ENCODE peak calls at places on chromosome 9, in six cellular contexts. S, X, B, M, J and K are unnamed samples.

GRCh38 chr9:70021026-70021571 is 22.5 kb upstream of the MAMDC2 start:
- DNase-seq in S (no peak), X (peak; percentile 82), B (no peak), M (no peak), J (peak; percentile 87), K (no peak)

GRCh38 chr9:73081979-73082657 is 69.5 kb upstream of the ANXA1 start:
- DNase-seq in S (peak; percentile 71), X (peak; percentile 80), B (no peak), M (no peak), J (peak; percentile 90), K (no peak)

GRCh38 chr9:21789541-21790037 is 12.8 kb upstream of the MTAP start:
- DNase-seq in S (peak; percentile 91), X (peak; percentile 95), B (peak; percentile 56), M (peak; percentile 45), J (peak; percentile 85), K (peak; percentile 60)

GRCh38 chr9:121770415-121771273 is 119.2 kb downstream of the DAB2IP start:
- DNase-seq in S (no peak), X (peak; percentile 14), B (no peak), M (no peak), J (peak; percentile 80), K (no peak)

GRCh38 chr9:35110327-35110758 is 5.3 kb downstream of the ATOSB start:
- DNase-seq in S (no peak), X (peak; percentile 44), B (no peak), M (no peak), J (peak; percentile 62), K (no peak)

GRCh38 chr9:103203172-103203571 is 208.0 kb downstream of the CYLC2 start:
- DNase-seq in S (no peak), X (no peak), B (no peak), M (no peak), J (no peak), K (no peak)

GRCh38 chr9:33320568-33321261 is 30.4 kb downstream of the NFX1 start:
- DNase-seq in S (no peak), X (peak; percentile 98), B (no peak), M (no peak), J (peak; percentile 86), K (no peak)

GRCh38 chr9:23700359-23700758 is 125.7 kb downstream of the ELAVL2 start:
- DNase-seq in S (no peak), X (no peak), B (no peak), M (no peak), J (no peak), K (no peak)

GRCh38 chr9:119400607-119401006 is 31.4 kb upstream of the BRINP1 start:
- DNase-seq in S (no peak), X (no peak), B (no peak), M (no peak), J (no peak), K (no peak)

GRCh38 chr9:90074319-90074962 is 469.6 kb downstream of the GADD45G start:
- DNase-seq in S (no peak), X (no peak), B (no peak), M (no peak), J (no peak), K (no peak)

GRCh38 chr9:114738581-114739316 is 56.8 kb upstream of the TEX48 start:
- DNase-seq in S (peak; percentile 92), X (peak; percentile 89), B (peak; percentile 89), M (peak; percentile 65), J (peak; percentile 89), K (peak; percentile 81)

GRCh38 chr9:69427286-69427685 is 102.3 kb downstream of the ENTREP1 start:
- DNase-seq in S (no peak), X (no peak), B (no peak), M (no peak), J (no peak), K (no peak)

GRCh38 chr9:87878930-87879603 is 3.6 kb upstream of the SPATA31E1 start:
- DNase-seq in S (no peak), X (peak; percentile 85), B (no peak), M (no peak), J (peak; percentile 10), K (no peak)

GRCh38 chr9:99753436-99753835 is 68.2 kb upstream of the NR4A3 start:
- DNase-seq in S (no peak), X (no peak), B (no peak), M (no peak), J (no peak), K (no peak)

GRCh38 chr9:33025572-33026347 is 687 bp downstream of the DNAJA1 start:
- DNase-seq in S (peak; percentile 66), X (peak; percentile 49), B (peak; percentile 91), M (peak; percentile 81), J (peak; percentile 84), K (peak; percentile 75)

GRCh38 chr9:128575921-128576320 is 23.5 kb downstream of the SPTAN1 start:
- DNase-seq in S (no peak), X (no peak), B (no peak), M (no peak), J (no peak), K (no peak)

GRCh38 chr9:1875921-1876448 is 139.2 kb upstream of the SMARCA2 start:
- DNase-seq in S (no peak), X (no peak), B (no peak), M (no peak), J (no peak), K (no peak)

GRCh38 chr9:131740898-131741297 is 1.0 kb upstream of the RAPGEF1 start:
- DNase-seq in S (no peak), X (no peak), B (no peak), M (no peak), J (no peak), K (no peak)

GRCh38 chr9:97900738-97901565 is 21.3 kb downstream of the TRMO start:
- DNase-seq in S (peak; percentile 70), X (peak; percentile 58), B (peak; percentile 49), M (no peak), J (peak; percentile 45), K (no peak)

GRCh38 chr9:121282309-121283071 is 14.5 kb downstream of the GSN start:
- DNase-seq in S (no peak), X (peak; percentile 83), B (no peak), M (no peak), J (no peak), K (peak; percentile 31)

GRCh38 chr9:115396071-115396529 is 278.1 kb upstream of the TNC start:
- DNase-seq in S (no peak), X (no peak), B (no peak), M (no peak), J (no peak), K (no peak)

GRCh38 chr9:20242767-20243166 is 379.5 kb downstream of the MLLT3 start:
- DNase-seq in S (peak; percentile 97), X (no peak), B (no peak), M (no peak), J (no peak), K (no peak)

GRCh38 chr9:71819115-71819739 is 50.9 kb upstream of the CEMIP2 start:
- DNase-seq in S (peak; percentile 65), X (peak; percentile 50), B (peak; percentile 64), M (no peak), J (peak; percentile 35), K (peak; percentile 53)

GRCh38 chr9:14353222-14354056 is 39.5 kb upstream of the NFIB start:
- DNase-seq in S (peak; percentile 93), X (peak; percentile 82), B (peak; percentile 99), M (peak; percentile 92), J (peak; percentile 89), K (peak; percentile 95)

GRCh38 chr9:92963831-92964606 is 16.7 kb downstream of the FGD3 start:
- DNase-seq in S (peak; percentile 94), X (no peak), B (peak; percentile 53), M (no peak), J (no peak), K (peak; percentile 38)
- H3K4me1 ChIP-seq in S (peaks cover 24% of the 10 kb centered on the region), X (no peaks in the 10 kb centered on the region), B (no peaks in the 10 kb centered on the region), M (peaks cover under 1% of the 10 kb centered on the region), J (no peaks in the 10 kb centered on the region), K (no peaks in the 10 kb centered on the region)

DNA sequence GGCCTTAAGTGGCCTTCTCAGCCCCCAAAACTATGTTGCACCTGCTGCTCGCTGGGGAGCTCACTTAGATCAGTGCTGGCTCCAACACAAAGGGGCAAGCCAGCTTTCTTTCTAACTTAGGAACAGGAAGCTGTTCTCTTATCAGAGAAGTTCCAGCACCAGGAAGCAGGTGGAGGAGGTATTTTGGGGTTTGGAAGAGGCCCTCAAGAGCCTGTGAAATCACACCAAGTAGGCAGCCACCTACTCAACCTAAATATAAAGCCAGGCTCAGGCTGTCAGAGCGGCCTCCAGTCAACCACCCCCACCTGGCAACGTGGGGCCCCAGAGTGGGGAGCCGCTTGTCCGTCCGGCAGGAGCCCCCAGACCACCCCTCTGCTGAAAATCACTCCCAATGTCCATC is 152.8 kb downstream of the OLFM1 start:
- DNase-seq in S (no peak), X (no peak), B (peak; percentile 9), M (no peak), J (no peak), K (no peak)
- H3K27ac ChIP-seq in S (no peak overlapping the region), X (no peak overlapping the region), B (no peak overlapping the region), M (no peak overlapping the region), J (no peak overlapping the region), K (no peak overlapping the region)

DNA sequence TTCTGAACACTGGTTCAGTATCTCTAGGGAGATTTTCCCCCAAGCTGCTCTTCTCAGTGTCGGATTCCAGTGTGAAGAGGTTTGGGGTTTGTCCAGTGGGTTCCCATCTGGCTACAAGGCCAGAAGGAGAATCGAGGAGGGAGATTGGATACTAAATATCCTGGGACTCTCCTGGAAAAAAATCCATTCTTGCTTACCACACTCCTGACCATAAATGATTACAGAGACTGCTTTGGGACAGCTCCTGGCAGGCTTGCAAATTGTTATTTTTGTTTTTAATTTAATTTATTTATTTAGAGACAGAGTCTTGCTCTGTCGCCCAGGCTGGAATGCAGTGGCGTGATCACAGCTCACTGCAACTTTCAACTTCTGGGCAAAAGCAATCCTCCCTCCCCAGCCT is 4.7 kb upstream of the SUSD1 start:
- DNase-seq in S (no peak), X (no peak), B (no peak), M (no peak), J (no peak), K (no peak)
- H3K9ac ChIP-seq in S (no peak overlapping the region), X (no peak overlapping the region), B (no peak overlapping the region), M (no peak overlapping the region), J (no peak overlapping the region), K (no peak overlapping the region)

GRCh38 chr9:36136894-36137391 is 410 bp downstream of the GLIPR2 start:
- DNase-seq in S (no peak), X (no peak), B (peak; percentile 71), M (no peak), J (no peak), K (no peak)
- H3K4me1 ChIP-seq in S (peaks cover 16% of the 10 kb centered on the region), X (peaks cover 9% of the 10 kb centered on the region), B (no peaks in the 10 kb centered on the region), M (peaks cover 2% of the 10 kb centered on the region), J (peaks cover 11% of the 10 kb centered on the region), K (peaks cover 8% of the 10 kb centered on the region)

GRCh38 chr9:83537331-83538171 is 650 bp downstream of the FRMD3 start:
- DNase-seq in S (no peak), X (peak; percentile 2), B (peak; percentile 64), M (no peak), J (no peak), K (peak; percentile 20)
- H3K27ac ChIP-seq in S (no peak overlapping the region), X (no peak overlapping the region), B (no peak overlapping the region), M (no peak overlapping the region), J (no peak overlapping the region), K (peak overlapping the region; percentile 60)